ENCODE peak calls at places on chromosomes 7 and 10, in seven cellular contexts. N is cerebellum, D is cardiac septum, O is frontal cortex, C is substantia nigra, R is foreskin fibroblast, X is fibroblast of the conjunctiva. Y is an unnamed sample.

GRCh38 chr10:26439436-26440090 is 1.4 kb downstream of the APBB1IP start:
- DNase-seq in X (no peak), O (no peak), N (no peak), R (no peak), D (no peak), C (no peak), Y (no peak)

GRCh38 chr10:70774810-70775678 is 10.1 kb downstream of the TBATA start:
- DNase-seq in C (no peak), X (no peak), O (no peak), D (peak), R (no peak), N (peak), Y (no peak)

GRCh38 chr7:24821045-24821853 is 64.0 kb upstream of the GSDME start:
- DNase-seq in R (peak), D (peak), C (no peak), X (peak), N (no peak), O (no peak), Y (peak)

GRCh38 chr7:43693687-43694398 is 35.5 kb downstream of the COA1 start:
- DNase-seq in R (peak), O (no peak), C (no peak), N (no peak), X (no peak), D (no peak), Y (no peak)

GRCh38 chr10:3906511-3907111 is 121.6 kb upstream of the KLF6 start:
- DNase-seq in O (no peak), D (no peak), X (no peak), C (no peak), R (no peak), N (no peak), Y (no peak)

GRCh38 chr7:6237002-6237401 is 35.4 kb downstream of the CYTH3 start:
- DNase-seq in O (no peak), N (no peak), C (no peak), R (no peak), X (no peak), D (no peak), Y (no peak)

GRCh38 chr10:11162828-11163599 is 145.3 kb downstream of the CELF2 start:
- DNase-seq in N (no peak), D (peak), R (no peak), C (no peak), X (no peak), O (no peak), Y (peak)

GRCh38 chr10:27366769-27367168 is 126.2 kb upstream of the ACBD5 start:
- DNase-seq in R (no peak), O (no peak), X (no peak), N (no peak), C (no peak), D (no peak), Y (no peak)

GRCh38 chr10:103910442-103911000 is 7.5 kb downstream of the STN1 start:
- DNase-seq in N (no peak), C (no peak), O (no peak), D (no peak), R (no peak), X (no peak), Y (no peak)

GRCh38 chr7:128937271-128937646 is 468 bp upstream of the IRF5 start:
- DNase-seq in O (no peak), C (no peak), R (no peak), D (peak), N (no peak), X (no peak), Y (no peak)

GRCh38 chr10:97049670-97050069 is 136.1 kb downstream of the SLIT1 start:
- DNase-seq in D (no peak), X (no peak), O (no peak), C (no peak), N (no peak), R (no peak), Y (no peak)

GRCh38 chr7:90067171-90067570 is 87.1 kb upstream of the STEAP1 start:
- DNase-seq in C (no peak), X (no peak), N (no peak), R (no peak), D (no peak), O (no peak), Y (no peak)

GRCh38 chr10:44571701-44572100 is 186.8 kb upstream of the CXCL12 start:
- DNase-seq in N (no peak), C (no peak), D (no peak), O (no peak), X (no peak), R (peak), Y (no peak)

GRCh38 chr7:128859232-128860157 is 3.2 kb upstream of the ATP6V1F start:
- DNase-seq in D (no peak), R (no peak), C (no peak), O (no peak), X (no peak), N (no peak), Y (no peak)

GRCh38 chr7:134366481-134366880 is 49.8 kb upstream of the SLC35B4 start:
- DNase-seq in O (no peak), D (no peak), X (no peak), N (no peak), R (no peak), C (no peak), Y (no peak)

GRCh38 chr10:121935702-121936101 is 7.9 kb upstream of the ATE1 start:
- DNase-seq in R (peak), O (no peak), N (no peak), C (no peak), X (no peak), D (no peak), Y (no peak)

GRCh38 chr10:74081192-74081803 is 69.3 kb downstream of the AP3M1 start:
- DNase-seq in O (peak), C (no peak), X (peak), D (no peak), R (peak), N (peak), Y (no peak)

GRCh38 chr7:137981668-137982067 is 20.2 kb downstream of the CREB3L2 start:
- DNase-seq in X (no peak), C (no peak), D (no peak), N (no peak), O (no peak), R (no peak), Y (no peak)

GRCh38 chr7:13111230-13111629 is 423.8 kb downstream of the ARL4A start:
- DNase-seq in O (no peak), D (no peak), X (no peak), C (no peak), N (no peak), R (peak), Y (no peak)

GRCh38 chr10:4780782-4781181 is 45.2 kb upstream of the AKR1E2 start:
- DNase-seq in N (no peak), X (no peak), O (no peak), D (no peak), C (no peak), R (peak), Y (no peak)

GRCh38 chr7:141244466-141244865 is 170.6 kb downstream of the TMEM178B start:
- DNase-seq in D (no peak), O (no peak), N (no peak), C (no peak), R (no peak), X (no peak), Y (no peak)

GRCh38 chr7:115332691-115333090 is 410.8 kb downstream of the MDFIC start:
- DNase-seq in X (no peak), N (no peak), C (no peak), R (peak), O (no peak), D (no peak), Y (no peak)

GRCh38 chr7:22223841-22224240 is 133.1 kb downstream of the RAPGEF5 start:
- DNase-seq in N (no peak), O (no peak), C (no peak), D (no peak), X (no peak), R (no peak), Y (no peak)

GRCh38 chr10:3570855-3571266 is 214.1 kb downstream of the KLF6 start:
- DNase-seq in R (peak), D (no peak), O (no peak), N (no peak), C (no peak), X (no peak), Y (no peak)

GRCh38 chr7:157464111-157464970 is 127.5 kb downstream of the DNAJB6 start:
- DNase-seq in R (no peak), X (no peak), N (peak), O (peak), C (peak), D (no peak), Y (no peak)

Y was measured in stimulated activated naive B cell treated with anti-CD40 and anti-IgM and Interleukin-4, amounts not matched to agents 10 μg/mL and 1 μg/mL and 100 μg/mL, for 72 hours.